ENCODE peak calls at places on chromosomes 12 and 14, in nine cellular contexts. Z, Q, A, T, V, F, X, W and E are unnamed samples.

GRCh38 chr12:70459786-70460185 is 93.7 kb downstream of the KCNMB4 start:
- DNase-seq in Z (no peak), Q (no peak), A (no peak), T (no peak), V (no peak), F (no peak), X (no peak), W (no peak), E (no peak)

GRCh38 chr14:105141026-105141425 is 27.6 kb downstream of the JAG2 start:
- DNase-seq in Z (no peak), Q (no peak), A (no peak), T (no peak), V (peak; percentile 8), F (no peak), X (no peak), W (no peak), E (no peak)

GRCh38 chr14:97788364-97788763 is 991.2 kb downstream of the VRK1 start:
- DNase-seq in Z (no peak), Q (no peak), A (no peak), T (no peak), V (no peak), F (no peak), X (no peak), W (no peak), E (peak; percentile 5)

GRCh38 chr12:95230313-95230712 is 12.7 kb downstream of the VEZT start:
- DNase-seq in Z (no peak), Q (no peak), A (no peak), T (no peak), V (no peak), F (no peak), X (no peak), W (no peak), E (no peak)

GRCh38 chr12:40947812-40948211 is 240.3 kb upstream of the PDZRN4 start:
- DNase-seq in Z (no peak), Q (no peak), A (no peak), T (no peak), V (no peak), F (no peak), X (no peak), W (no peak), E (peak; percentile 13)

GRCh38 chr14:91817566-91818325 is 49.6 kb downstream of the TC2N start:
- DNase-seq in Z (no peak), Q (no peak), A (no peak), T (peak; percentile 71), V (no peak), F (no peak), X (no peak), W (no peak), E (no peak)

GRCh38 chr12:115972241-115972640 is 305.3 kb downstream of the MED13L start:
- DNase-seq in Z (no peak), Q (no peak), A (no peak), T (no peak), V (no peak), F (no peak), X (no peak), W (no peak), E (no peak)

GRCh38 chr12:110314308-110314707 is 33.3 kb downstream of the ATP2A2 start:
- DNase-seq in Z (no peak), Q (peak; percentile 51), A (peak; percentile 86), T (no peak), V (no peak), F (no peak), X (no peak), W (peak; percentile 5), E (no peak)

GRCh38 chr12:15834575-15834974 is 45.4 kb upstream of the EPS8 start:
- DNase-seq in Z (no peak), Q (no peak), A (peak; percentile 70), T (no peak), V (no peak), F (no peak), X (no peak), W (no peak), E (no peak)

GRCh38 chr14:92649934-92650545 is 98.4 kb downstream of the LGMN start:
- DNase-seq in Z (peak; percentile 72), Q (no peak), A (peak; percentile 94), T (no peak), V (peak; percentile 74), F (no peak), X (no peak), W (no peak), E (no peak)

GRCh38 chr12:33116284-33116683 is 219.7 kb upstream of the PKP2 start:
- DNase-seq in Z (no peak), Q (no peak), A (no peak), T (no peak), V (no peak), F (no peak), X (no peak), W (no peak), E (no peak)

GRCh38 chr14:67618617-67619063 is 1.1 kb upstream of the ARG2 start:
- DNase-seq in Z (no peak), Q (no peak), A (peak; percentile 91), T (peak; percentile 48), V (no peak), F (peak; percentile 31), X (no peak), W (peak; percentile 62), E (peak; percentile 66)

GRCh38 chr12:13193403-13194100 is 3.0 kb upstream of the EMP1 start:
- DNase-seq in Z (no peak), Q (no peak), A (no peak), T (no peak), V (no peak), F (no peak), X (no peak), W (no peak), E (no peak)

GRCh38 chr12:22437031-22437806 is 102.7 kb upstream of the ST8SIA1 start:
- DNase-seq in Z (no peak), Q (no peak), A (peak; percentile 17), T (no peak), V (no peak), F (no peak), X (peak; percentile 10), W (peak; percentile 48), E (peak; percentile 18)

GRCh38 chr14:89337161-89337560 is 79.9 kb downstream of the FOXN3 start:
- DNase-seq in Z (no peak), Q (no peak), A (no peak), T (no peak), V (no peak), F (peak; percentile 58), X (no peak), W (no peak), E (no peak)

GRCh38 chr14:94305620-94306019 is 12.6 kb upstream of the SERPINA10 start:
- DNase-seq in Z (no peak), Q (no peak), A (no peak), T (no peak), V (no peak), F (no peak), X (no peak), W (no peak), E (no peak)

GRCh38 chr14:59189281-59189821 is 884 bp downstream of the DAAM1 start:
- DNase-seq in Z (peak; percentile 62), Q (no peak), A (peak; percentile 39), T (peak; percentile 54), V (no peak), F (peak; percentile 17), X (no peak), W (peak; percentile 39), E (peak; percentile 56)

GRCh38 chr12:42498549-42499247 is 90.8 kb downstream of the PRICKLE1 start:
- DNase-seq in Z (no peak), Q (no peak), A (peak; percentile 13), T (no peak), V (no peak), F (no peak), X (no peak), W (no peak), E (no peak)

GRCh38 chr12:40752011-40752410 is 59.8 kb downstream of the CNTN1 start:
- DNase-seq in Z (no peak), Q (no peak), A (no peak), T (no peak), V (no peak), F (no peak), X (no peak), W (no peak), E (no peak)

GRCh38 chr14:50714452-50715073 is 46.5 kb upstream of the SAV1 start:
- DNase-seq in Z (no peak), Q (no peak), A (peak; percentile 76), T (no peak), V (no peak), F (no peak), X (no peak), W (peak; percentile 15), E (peak; percentile 36)

GRCh38 chr12:26857465-26858176 is 24.6 kb upstream of the ITPR2 start:
- DNase-seq in Z (no peak), Q (no peak), A (no peak), T (no peak), V (no peak), F (no peak), X (no peak), W (no peak), E (no peak)

GRCh38 chr14:102496955-102497744 is 12.4 kb downstream of the ANKRD9 start:
- DNase-seq in Z (peak; percentile 54), Q (no peak), A (no peak), T (peak; percentile 37), V (no peak), F (no peak), X (no peak), W (no peak), E (no peak)

GRCh38 chr14:99506269-99506668 is 25.1 kb downstream of the CCNK start:
- DNase-seq in Z (no peak), Q (no peak), A (no peak), T (peak; percentile 24), V (no peak), F (no peak), X (no peak), W (no peak), E (no peak)

GRCh38 chr14:40122978-40123648 is 690.9 kb upstream of the FBXO33 start:
- DNase-seq in Z (no peak), Q (peak; percentile 18), A (peak; percentile 11), T (no peak), V (no peak), F (no peak), X (no peak), W (no peak), E (no peak)

GRCh38 chr12:52759218-52759617 is 17.9 kb downstream of the KRT76 start:
- DNase-seq in Z (no peak), Q (no peak), A (no peak), T (no peak), V (no peak), F (no peak), X (no peak), W (no peak), E (no peak)

GRCh38 chr12:71297930-71298329 is 140.1 kb upstream of the TSPAN8 start:
- DNase-seq in Z (no peak), Q (no peak), A (no peak), T (no peak), V (no peak), F (no peak), X (no peak), W (no peak), E (no peak)

GRCh38 chr14:89284368-89285058 is 132.5 kb downstream of the FOXN3 start:
- DNase-seq in Z (no peak), Q (no peak), A (no peak), T (no peak), V (no peak), F (no peak), X (peak; percentile 71), W (peak; percentile 66), E (peak; percentile 22)

GRCh38 chr12:46562625-46563228 is 190.2 kb upstream of the SLC38A2 start:
- DNase-seq in Z (no peak), Q (peak; percentile 86), A (peak; percentile 90), T (no peak), V (no peak), F (no peak), X (no peak), W (peak; percentile 88), E (no peak)

GRCh38 chr14:61121293-61121897 is 140.3 kb downstream of the SLC38A6 start:
- DNase-seq in Z (no peak), Q (no peak), A (no peak), T (no peak), V (no peak), F (no peak), X (no peak), W (no peak), E (no peak)

GRCh38 chr14:91237219-91237618 is 7.3 kb downstream of the GPR68 start:
- DNase-seq in Z (no peak), Q (peak; percentile 71), A (peak; percentile 31), T (no peak), V (no peak), F (no peak), X (no peak), W (peak; percentile 79), E (no peak)

GRCh38 chr12:62211510-62211909 is 48.7 kb upstream of the USP15 start:
- DNase-seq in Z (no peak), Q (no peak), A (no peak), T (no peak), V (no peak), F (no peak), X (no peak), W (no peak), E (no peak)